ENCODE peak calls at places on chromosome 7, in nine cellular contexts. S is neuronal stem cell; J is neural progenitor cell; G is upper lobe of left lung; R is IMR-90; H is ovary; D is naive thymus-derived CD4-positive, alpha-beta T cell; Q is PC-3; T is CD8-positive, alpha-beta memory T cell. O is an unnamed sample. For H3K4me1, the result is how much of the 10 kb centered on the place peaks cover.

GRCh38 chr7:145665499-145666258 is 450.9 kb upstream of the CNTNAP2 start:
- DNase-seq in S (no peak), J (no peak), G (no peak), R (no peak), H (no peak), D (no peak), Q (no peak), T (no peak), O (no peak)

GRCh38 chr7:41732279-41733062 is 29.6 kb upstream of the INHBA start:
- DNase-seq in S (no peak), J (peak), G (no peak), R (peak), H (no peak), D (no peak), Q (peak), T (no peak), O (no peak)

GRCh38 chr7:132472463-132473120 is 103.7 kb downstream of the PLXNA4 start:
- DNase-seq in S (no peak), J (no peak), G (peak), R (no peak), H (peak), D (no peak), Q (peak), T (no peak), O (no peak)

GRCh38 chr7:137642467-137642866 is 204.3 kb downstream of the DGKI start:
- DNase-seq in S (no peak), J (no peak), G (no peak), R (peak), H (no peak), D (no peak), Q (peak), T (no peak), O (no peak)

GRCh38 chr7:6227294-6227846 is 45.1 kb downstream of the CYTH3 start:
- DNase-seq in S (no peak), J (no peak), G (no peak), R (peak), H (peak), D (no peak), Q (no peak), T (no peak), O (no peak)

GRCh38 chr7:74203956-74204615 is 5.7 kb upstream of the LAT2 start:
- DNase-seq in S (no peak), J (no peak), G (no peak), R (no peak), H (no peak), D (no peak), Q (no peak), T (no peak), O (no peak)

GRCh38 chr7:35604595-35604994 is 90.3 kb downstream of the HERPUD2 start:
- DNase-seq in S (no peak), J (no peak), G (no peak), R (no peak), H (no peak), D (no peak), Q (no peak), T (no peak), O (no peak)

GRCh38 chr7:151665363-151665762 is 145.7 kb upstream of the RHEB start:
- DNase-seq in S (no peak), J (no peak), G (no peak), R (peak), H (peak), D (no peak), Q (no peak), T (no peak), O (no peak)

GRCh38 chr7:108002726-108003590 is at the start of gene LAMB1:
- DNase-seq in S (peak), J (peak), G (peak), R (peak), H (peak), D (no peak), Q (peak), T (no peak), O (no peak)

GRCh38 chr7:155884225-155885161 is 72.2 kb upstream of the SHH start:
- DNase-seq in S (no peak), J (no peak), G (peak), R (no peak), H (no peak), D (no peak), Q (no peak), T (no peak), O (no peak)

GRCh38 chr7:1619152-1620079 is 49.6 kb upstream of the PSMG3 start:
- DNase-seq in S (no peak), J (no peak), G (peak), R (no peak), H (no peak), D (no peak), Q (no peak), T (no peak), O (no peak)

GRCh38 chr7:144632724-144633123 is 203.1 kb downstream of the TPK1 start:
- DNase-seq in S (no peak), J (no peak), G (no peak), R (no peak), H (no peak), D (no peak), Q (no peak), T (no peak), O (no peak)

GRCh38 chr7:135414850-135415439 is 95.0 kb downstream of the CNOT4 start:
- DNase-seq in S (peak), J (peak), G (no peak), R (peak), H (no peak), D (no peak), Q (peak), T (no peak), O (no peak)

GRCh38 chr7:157495594-157495993 is 158.8 kb downstream of the DNAJB6 start:
- DNase-seq in S (no peak), J (no peak), G (no peak), R (no peak), H (no peak), D (no peak), Q (no peak), T (no peak), O (no peak)

GRCh38 chr7:135168001-135168400 is 2.5 kb downstream of the CYREN start:
- DNase-seq in S (no peak), J (no peak), G (no peak), R (no peak), H (no peak), D (no peak), Q (no peak), T (no peak), O (no peak)

DNA sequence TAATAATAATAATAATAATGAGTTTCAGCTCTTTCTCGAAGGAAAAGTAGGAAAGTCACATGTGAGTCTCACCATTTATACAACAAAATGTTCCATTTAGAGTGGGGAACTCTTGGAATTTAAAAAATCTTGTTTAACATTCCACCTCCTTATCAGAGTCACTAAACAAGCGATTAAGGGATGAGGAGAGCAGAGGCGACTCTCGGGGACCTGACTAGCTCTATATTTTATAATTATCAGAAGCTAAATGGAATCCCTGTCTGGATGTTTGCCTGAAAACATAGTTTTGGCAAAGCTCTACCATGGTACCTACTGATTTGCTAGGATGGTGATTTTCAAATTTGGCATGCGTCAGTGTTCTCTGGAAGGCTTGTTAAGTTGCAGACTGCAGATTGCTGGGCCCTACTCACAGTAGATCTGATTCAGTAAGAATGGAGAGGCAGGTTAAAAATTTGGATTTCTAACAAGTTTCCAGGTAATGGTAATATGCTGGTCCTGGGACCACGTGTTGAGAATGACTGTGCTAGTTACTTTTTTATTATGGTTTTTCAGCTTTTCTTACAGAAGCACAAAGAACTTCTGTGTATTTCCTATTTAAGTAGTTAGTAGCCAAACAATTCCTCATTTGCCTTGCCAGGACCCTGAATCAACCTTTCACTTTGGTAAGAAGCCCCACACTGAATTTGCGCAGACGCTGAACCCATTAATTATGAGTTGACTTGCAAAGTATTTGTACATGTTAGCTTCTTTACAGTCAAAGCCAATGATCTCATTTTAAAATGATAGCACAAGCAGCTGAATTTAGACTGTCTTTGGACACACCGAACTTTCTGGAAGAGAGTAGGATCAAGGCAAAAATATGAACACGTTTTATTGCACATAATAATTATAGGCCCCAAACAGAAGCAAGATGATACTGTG is 39.5 kb downstream of the CPED1 start:
- DNase-seq in S (no peak), J (no peak), G (no peak), R (peak), H (no peak), D (no peak), Q (no peak), T (no peak), O (no peak)
- H3K4me1 ChIP-seq in S (under half), J (under half), G (under half), R (under half), H (under half), D (under half), Q (under half), T (under half), O (under half)

GRCh38 chr7:66950763-66951162 is 29.7 kb downstream of the TMEM248 start:
- DNase-seq in S (no peak), J (no peak), G (no peak), R (peak), H (no peak), D (no peak), Q (no peak), T (no peak), O (no peak)
- H3K4me3 ChIP-seq in S (no peak), J (no peak), G (no peak), R (no peak), H (no peak), D (no peak), Q (no peak), T (no peak), O (no peak)

DNA sequence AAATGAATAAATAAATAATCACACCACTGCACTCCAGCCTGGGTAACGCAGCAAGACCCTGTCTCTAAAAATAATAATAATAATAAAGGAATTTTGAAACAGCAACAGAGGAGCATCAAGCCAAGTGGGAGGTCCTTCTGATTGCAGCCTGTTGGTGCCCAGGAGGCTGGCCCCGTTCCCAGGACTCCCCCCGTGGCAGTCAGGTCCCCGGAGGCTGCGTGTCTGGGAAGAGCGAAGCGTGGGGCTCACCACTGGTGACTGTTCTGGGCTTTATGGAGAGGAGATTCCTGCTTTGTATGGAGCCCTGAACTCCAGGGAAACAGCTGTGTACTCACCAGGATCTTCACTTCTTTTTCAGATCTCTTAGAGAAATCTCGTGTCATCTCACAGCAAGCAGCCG is 19.3 kb upstream of the MYH16 start:
- DNase-seq in S (no peak), J (no peak), G (no peak), R (no peak), H (no peak), D (no peak), Q (no peak), T (no peak), O (no peak)
- H3K4me1 ChIP-seq in S (under half), J (under half), G (under half), R (under half), H (under half), D (under half), Q (under half), T (under half), O (under half)

GRCh38 chr7:149772821-149773425 is 465 bp downstream of the ZNF467 start:
- DNase-seq in S (no peak), J (peak), G (peak), R (no peak), H (peak), D (peak), Q (peak), T (peak), O (peak)
- H3K4me3 ChIP-seq in S (peak), J (peak), G (peak), R (peak), H (peak), D (peak), Q (peak), T (peak), O (no peak)

GRCh38 chr7:150450491-150450992 is at the start of gene GIMAP8:
- DNase-seq in S (no peak), J (no peak), G (peak), R (no peak), H (no peak), D (peak), Q (no peak), T (peak), O (peak)

GRCh38 chr7:150451097-150451793 is 815 bp downstream of the GIMAP8 start:
- DNase-seq in S (no peak), J (no peak), G (no peak), R (no peak), H (no peak), D (peak), Q (no peak), T (peak), O (peak)

GRCh38 chr7:150453892-150454291 is 3.5 kb downstream of the GIMAP8 start:
- DNase-seq in S (no peak), J (no peak), G (no peak), R (no peak), H (no peak), D (no peak), Q (no peak), T (no peak), O (no peak)

GRCh38 chr7:150453186-150453585 is 2.8 kb downstream of the GIMAP8 start:
- DNase-seq in S (no peak), J (no peak), G (no peak), R (no peak), H (no peak), D (peak), Q (no peak), T (peak), O (no peak)

GRCh38 chr7:150451833-150452431 is 1.5 kb downstream of the GIMAP8 start:
- DNase-seq in S (no peak), J (no peak), G (no peak), R (no peak), H (no peak), D (peak), Q (no peak), T (no peak), O (no peak)
- H3K4me1 ChIP-seq in S (under half), J (under half), G (under half), R (under half), H (under half), D (under half), Q (under half), T (under half), O (half or more)

DNA sequence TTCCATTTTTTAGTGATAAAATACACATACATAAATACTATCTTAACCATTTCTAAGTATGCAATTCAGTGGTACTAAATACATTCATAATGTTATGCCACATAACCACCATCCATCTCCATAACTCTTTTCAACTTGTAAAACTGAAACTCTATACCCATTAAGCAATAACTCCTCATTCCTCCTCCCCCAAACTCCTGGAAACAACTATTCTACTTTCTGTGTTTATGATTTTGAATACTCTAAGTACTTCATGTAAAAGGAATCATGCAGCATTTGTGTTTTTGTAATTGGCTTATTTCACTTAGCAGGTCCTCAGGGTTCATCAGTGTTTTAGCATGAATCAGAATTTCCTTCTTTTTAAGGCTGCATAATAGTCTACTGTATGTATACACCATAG is 131.8 kb downstream of the TES start:
- DNase-seq in S (no peak), J (no peak), G (no peak), R (peak), H (no peak), D (no peak), Q (no peak), T (no peak), O (no peak)
- H3K4me3 ChIP-seq in S (no peak), J (no peak), G (no peak), R (no peak), H (no peak), D (no peak), Q (no peak), T (no peak), O (no peak)

GRCh38 chr7:24965831-24966708 is 13.9 kb downstream of the OSBPL3 start:
- DNase-seq in S (no peak), J (peak), G (no peak), R (peak), H (no peak), D (no peak), Q (peak), T (peak), O (no peak)
- H3K4me1 ChIP-seq in S (under half), J (under half), G (under half), R (under half), H (under half), D (half or more), Q (under half), T (half or more), O (under half)

GRCh38 chr7:99409814-99410213 is 1.0 kb downstream of the BUD31 start:
- DNase-seq in S (no peak), J (no peak), G (no peak), R (no peak), H (no peak), D (no peak), Q (no peak), T (no peak), O (no peak)
- H3K4me3 ChIP-seq in S (no peak), J (peak), G (peak), R (peak), H (peak), D (peak), Q (peak), T (peak), O (peak)

GRCh38 chr7:31893365-31893764 is 176.8 kb downstream of the PDE1C start:
- DNase-seq in S (no peak), J (no peak), G (no peak), R (no peak), H (no peak), D (no peak), Q (no peak), T (no peak), O (no peak)
- H3K4me1 ChIP-seq in S (under half), J (under half), G (under half), R (under half), H (under half), D (under half), Q (under half), T (under half), O (under half)